ENCODE peak calls at places on chromosomes 5 and 9, in five cellular contexts. P, Z, K, S and Q are unnamed samples.

GRCh38 chr5:86152988-86153560 is 464.7 kb upstream of the COX7C start:
- DNase-seq in K (no peak), Z (no peak), S (no peak), P (no peak), Q (no peak)

GRCh38 chr9:121463026-121463827 is 36.4 kb downstream of the GGTA1 start:
- DNase-seq in P (no peak), K (no peak), Z (no peak), S (peak), Q (peak)

GRCh38 chr9:121581775-121582600 is 69.4 kb upstream of the DAB2IP start:
- DNase-seq in Z (no peak), S (no peak), K (no peak), P (no peak), Q (no peak)

GRCh38 chr9:87193925-87194380 is 246.6 kb upstream of the GAS1 start:
- DNase-seq in Z (peak), K (no peak), S (no peak), P (peak), Q (peak)

GRCh38 chr5:43859309-43859708 is 256.3 kb downstream of the NNT start:
- DNase-seq in Z (no peak), K (no peak), P (no peak), S (no peak), Q (no peak)

GRCh38 chr5:172596638-172597231 is 44.3 kb upstream of the NEURL1B start:
- DNase-seq in Z (no peak), S (no peak), P (no peak), K (no peak), Q (no peak)

GRCh38 chr9:88922091-88922490 is 69.2 kb upstream of the S1PR3 start:
- DNase-seq in K (no peak), Z (no peak), P (no peak), S (no peak), Q (no peak)

GRCh38 chr5:84058561-84058960 is 326.1 kb downstream of the EDIL3 start:
- DNase-seq in P (no peak), K (no peak), S (no peak), Z (no peak), Q (no peak)

GRCh38 chr9:77982985-77983662 is 48.5 kb downstream of the GNAQ start:
- DNase-seq in Z (no peak), P (no peak), S (no peak), K (no peak), Q (no peak)

GRCh38 chr9:27382308-27382707 is 85.4 kb upstream of the EQTN start:
- DNase-seq in P (no peak), S (no peak), Z (no peak), K (no peak), Q (no peak)

GRCh38 chr5:172952034-172952511 is 7.2 kb upstream of the RPL26L1 start:
- DNase-seq in S (no peak), P (no peak), Z (no peak), K (no peak), Q (no peak)

GRCh38 chr9:120878188-120879130 is 1.5 kb upstream of the PHF19 start:
- DNase-seq in P (no peak), K (peak), Z (no peak), S (no peak), Q (no peak)

GRCh38 chr5:641331-641765 is 29.2 kb downstream of the CEP72 start:
- DNase-seq in K (no peak), S (no peak), Z (no peak), P (no peak), Q (no peak)
- H3K4me3 ChIP-seq in K (no peak), S (no peak), Z (no peak), P (no peak), Q (no peak)

GRCh38 chr5:11903614-11904269 is 504 bp downstream of the CTNND2 start:
- DNase-seq in Z (no peak), K (no peak), S (no peak), P (no peak), Q (no peak)
- TF ChIP-seq CTCF in Z (no peak), K (no peak), S (no peak), P (no peak), Q (no peak)

GRCh38 chr5:51398875-51399635 is 15.8 kb downstream of the ISL1 start:
- DNase-seq in P (no peak), K (no peak), S (no peak), Z (no peak), Q (no peak)
- H3K4me3 ChIP-seq in P (no peak), K (no peak), S (no peak), Z (no peak), Q (no peak)

DNA sequence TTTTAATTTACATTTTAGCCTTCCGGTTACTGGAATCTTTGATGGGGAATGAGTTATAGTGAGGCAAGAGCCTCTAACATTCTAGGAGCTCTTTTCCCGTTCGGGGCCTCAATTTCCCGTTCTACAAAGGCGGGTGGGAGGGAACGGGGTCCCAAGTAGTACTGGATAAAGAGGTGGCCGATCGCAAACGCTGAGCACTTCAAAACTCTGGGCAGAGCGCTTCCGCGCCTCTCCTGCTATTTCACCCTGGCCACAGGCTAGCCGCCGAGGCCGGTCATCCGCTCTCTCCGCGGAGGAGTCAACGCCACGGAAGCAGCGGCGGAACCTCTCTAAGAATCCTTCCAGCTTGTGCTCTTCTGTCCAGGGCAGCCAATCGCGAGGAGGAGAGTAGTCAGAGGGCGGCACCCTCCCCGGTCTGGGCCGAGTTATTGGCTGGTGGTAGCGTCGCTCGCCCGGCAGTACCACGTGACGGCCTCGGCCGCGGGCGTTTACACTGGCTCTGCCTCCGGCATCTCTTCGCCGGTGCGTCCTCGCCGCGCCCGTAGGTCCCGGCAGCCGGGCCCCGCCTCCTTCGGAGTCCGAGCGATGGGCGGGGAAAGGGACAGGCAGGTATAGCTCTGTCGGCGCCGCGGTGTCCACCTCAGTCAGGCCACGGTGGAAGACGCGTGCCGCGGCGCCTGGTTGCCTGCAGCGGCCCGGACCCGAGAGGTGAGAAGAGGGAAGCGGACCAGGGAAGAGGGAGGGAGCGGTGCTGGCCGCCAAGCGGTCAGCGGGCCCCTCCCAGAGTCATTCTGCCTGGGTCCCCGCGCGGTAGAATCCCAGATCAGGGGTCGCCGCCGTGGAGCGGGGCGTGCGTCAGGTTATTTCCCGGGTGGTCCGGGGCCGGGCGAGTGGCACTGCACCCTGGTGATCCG is at the start of gene SLC26A2:
- DNase-seq in Z (peak), K (peak), P (peak), S (peak), Q (peak)
- TF ChIP-seq CTCF in Z (no peak), K (no peak), P (no peak), S (no peak), Q (no peak)

DNA sequence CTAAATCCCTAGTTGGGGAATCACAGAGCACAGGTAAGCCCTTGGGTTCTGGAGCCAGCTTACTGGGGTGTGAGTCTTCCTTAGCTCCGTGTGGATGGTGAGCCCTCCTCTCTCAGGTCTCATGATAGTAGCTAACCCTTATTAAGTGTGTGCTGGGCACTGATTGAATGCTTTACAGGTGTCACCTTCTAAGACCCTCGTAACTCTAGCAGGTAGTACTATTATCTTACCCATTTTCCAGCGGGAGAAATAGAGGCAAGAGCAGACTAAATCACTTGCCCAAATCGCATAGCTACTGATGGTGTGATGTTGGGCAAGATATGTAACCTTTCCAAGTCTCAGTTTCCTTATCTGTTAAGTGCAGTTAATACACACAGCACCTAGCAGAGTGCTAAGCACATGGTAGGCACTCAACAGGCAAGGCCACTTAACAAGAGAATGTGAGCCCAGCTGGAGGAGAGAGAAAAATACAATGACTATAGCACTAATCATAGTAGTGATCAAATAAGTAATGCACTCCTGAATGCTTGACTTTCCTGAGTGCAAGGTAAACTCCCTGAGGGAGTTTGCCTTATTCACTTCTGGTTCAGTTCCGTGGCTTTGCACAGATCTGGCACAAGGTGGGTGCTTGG is at the start of gene DCANP1:
- DNase-seq in K (no peak), Z (no peak), P (no peak), S (no peak), Q (no peak)
- H3K4me3 ChIP-seq in K (no peak), Z (no peak), P (no peak), S (no peak), Q (no peak)

DNA sequence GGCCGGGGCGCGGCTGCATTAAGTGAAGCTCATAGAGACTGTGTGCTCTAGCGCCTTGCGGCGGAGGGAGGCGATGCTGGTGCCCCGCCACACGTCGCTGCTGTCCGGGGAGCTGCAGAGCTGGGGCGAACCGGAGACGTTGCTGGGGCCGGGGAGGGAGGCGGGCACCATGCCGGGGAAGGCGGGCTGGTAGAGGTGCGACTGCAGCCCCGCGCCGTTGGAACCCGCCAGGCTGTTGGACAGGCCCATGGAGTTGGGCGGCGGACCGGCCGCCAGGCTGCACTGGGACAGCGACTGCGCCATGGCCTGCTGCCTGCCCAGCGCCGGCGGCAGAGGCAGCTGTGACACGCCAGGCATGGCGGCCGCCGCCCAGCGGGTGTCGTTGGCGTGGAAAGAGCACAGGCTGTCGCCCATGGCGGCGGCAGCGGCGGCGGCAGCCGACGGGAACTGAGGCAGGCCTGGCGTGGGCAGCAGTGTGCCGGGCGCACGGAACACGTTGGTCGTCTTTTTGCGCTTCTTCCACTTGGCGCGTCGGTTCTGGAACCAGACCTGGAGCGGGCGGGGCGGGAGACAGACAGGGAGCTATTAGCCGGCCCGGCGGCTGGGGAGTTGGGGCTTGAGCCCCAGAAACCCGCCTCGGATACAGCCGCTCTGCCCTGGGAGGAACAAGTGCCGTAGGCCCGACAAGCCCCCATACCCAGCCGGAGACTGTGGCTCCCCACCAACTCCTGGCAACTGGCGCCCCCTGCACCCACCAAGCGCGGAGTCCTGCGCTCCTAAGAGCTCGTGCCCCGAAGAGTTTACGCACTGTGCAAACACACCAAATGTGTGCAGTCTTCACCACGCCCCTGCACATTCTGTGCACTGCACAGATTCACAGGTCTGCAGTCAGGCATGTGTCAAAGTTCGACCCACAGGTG is 8.0 kb downstream of the OTP start:
- DNase-seq in K (peak), P (no peak), S (peak), Z (peak), Q (no peak)
- TF ChIP-seq CTCF in K (no peak), P (no peak), S (no peak), Z (no peak), Q (no peak)